ENCODE peak calls at places on chromosomes 13 and 19, in ten cellular contexts. O, L, R, V, J, N, H, Z, Q and P are unnamed samples.

GRCh38 chr13:73938375-73939070 is 195.7 kb downstream of the KLF12 start:
- DNase-seq in Q (no peak), O (no peak), H (peak), N (no peak), R (no peak), V (no peak), L (no peak), Z (peak), J (no peak), P (no peak)

GRCh38 chr19:7983286-7983950 is 22.0 kb downstream of the ELAVL1 start:
- DNase-seq in N (no peak), L (no peak), H (no peak), R (no peak), O (no peak), V (no peak), J (no peak), Z (no peak), Q (no peak), P (no peak)

GRCh38 chr13:108566413-108567170 is 62.8 kb upstream of the MYO16 start:
- DNase-seq in Z (no peak), R (no peak), O (no peak), Q (no peak), V (no peak), N (no peak), L (no peak), J (no peak), H (no peak), P (no peak)

GRCh38 chr13:52034616-52035226 is 10.2 kb downstream of the UTP14C start:
- DNase-seq in J (no peak), L (no peak), Z (no peak), N (no peak), V (no peak), O (no peak), R (no peak), Q (no peak), H (no peak), P (no peak)

GRCh38 chr13:33611016-33611805 is 206.7 kb upstream of the RFC3 start:
- DNase-seq in J (no peak), R (no peak), N (no peak), Q (no peak), H (no peak), O (no peak), L (no peak), V (no peak), Z (peak), P (peak)

GRCh38 chr19:22882797-22883196 is 50.7 kb downstream of the ZNF723 start:
- DNase-seq in L (peak), H (no peak), V (no peak), O (no peak), Q (no peak), N (no peak), R (no peak), Z (peak), J (peak), P (peak)

GRCh38 chr13:109707044-109707794 is 79.2 kb downstream of the IRS2 start:
- DNase-seq in Q (no peak), L (no peak), O (no peak), Z (no peak), R (no peak), N (no peak), H (no peak), J (no peak), V (no peak), P (no peak)

GRCh38 chr13:92806215-92806614 is 420.4 kb upstream of the GPC6 start:
- DNase-seq in R (no peak), L (no peak), N (no peak), J (no peak), V (no peak), Z (peak), Q (no peak), O (no peak), H (no peak), P (no peak)

GRCh38 chr19:39398297-39398864 is 7.2 kb downstream of the MED29 start:
- DNase-seq in O (no peak), J (no peak), N (no peak), H (no peak), Z (peak), L (no peak), R (peak), V (no peak), Q (no peak), P (no peak)

GRCh38 chr19:31351212-31352193 is 2.3 kb upstream of the TSHZ3 start:
- DNase-seq in R (no peak), O (no peak), J (peak), V (peak), N (no peak), Q (no peak), L (no peak), Z (no peak), H (no peak), P (peak)

GRCh38 chr19:42419309-42419708 is 7.9 kb downstream of the LIPE start:
- DNase-seq in Q (no peak), N (no peak), H (no peak), Z (no peak), J (no peak), R (no peak), O (no peak), L (no peak), V (no peak), P (peak)

GRCh38 chr13:80877209-80877943 is 536.5 kb upstream of the SPRY2 start:
- DNase-seq in V (no peak), O (no peak), N (no peak), R (no peak), Z (no peak), Q (no peak), L (no peak), J (no peak), H (no peak), P (no peak)

GRCh38 chr13:18996221-18996620 is 185.4 kb downstream of the TUBA3C start:
- DNase-seq in J (no peak), L (no peak), N (no peak), Z (no peak), R (no peak), O (no peak), H (no peak), Q (no peak), V (no peak), P (no peak)

GRCh38 chr19:46065486-46065885 is 24.7 kb upstream of the IGFL4 start:
- DNase-seq in R (no peak), Q (no peak), J (no peak), V (no peak), Z (no peak), O (no peak), L (no peak), N (no peak), H (no peak), P (no peak)